ENCODE peak calls at places on chromosomes 12 and 14, in four cellular contexts. V, O, N and Z are unnamed samples.

GRCh38 chr12:132747395-132747794 is 14.2 kb downstream of the ANKLE2 start:
- DNase-seq in N (no peak), V (no peak), O (no peak), Z (no peak)

GRCh38 chr12:25812295-25812694 is 146.2 kb upstream of the RASSF8 start:
- DNase-seq in N (no peak), V (no peak), O (no peak), Z (no peak)

GRCh38 chr12:45051490-45052105 is 699 bp upstream of the DBX2 start:
- DNase-seq in O (peak), N (no peak), V (peak), Z (no peak)

GRCh38 chr12:48991247-48992050 is 7.7 kb downstream of the DDN start:
- DNase-seq in V (no peak), O (no peak), N (no peak), Z (no peak)

GRCh38 chr14:74911704-74912103 is 11.4 kb downstream of the RPS6KL1 start:
- DNase-seq in V (no peak), N (no peak), O (no peak), Z (no peak)

GRCh38 chr12:98137278-98137677 is 378.1 kb upstream of the TMPO start:
- DNase-seq in V (no peak), O (no peak), N (no peak), Z (no peak)

GRCh38 chr14:92586001-92586947 is 72.7 kb downstream of the RIN3 start:
- DNase-seq in V (no peak), O (peak), N (peak), Z (no peak)

GRCh38 chr14:102540310-102541028 is 30.9 kb upstream of the ANKRD9 start:
- DNase-seq in V (peak), O (peak), N (no peak), Z (no peak)

GRCh38 chr12:54230555-54230954 is 41.8 kb upstream of the SMUG1 start:
- DNase-seq in V (no peak), N (no peak), O (no peak), Z (no peak)

GRCh38 chr14:54975856-54976255 is 51.0 kb downstream of the WDHD1 start:
- DNase-seq in V (no peak), N (no peak), O (no peak), Z (no peak)

GRCh38 chr14:54979039-54979438 is 47.9 kb downstream of the WDHD1 start:
- DNase-seq in N (no peak), O (no peak), V (no peak), Z (no peak)

GRCh38 chr14:54976316-54976715 is 50.6 kb downstream of the WDHD1 start:
- DNase-seq in N (no peak), V (no peak), O (peak), Z (no peak)

GRCh38 chr14:54985156-54985555 is 41.7 kb downstream of the WDHD1 start:
- DNase-seq in N (no peak), O (no peak), V (no peak), Z (no peak)

GRCh38 chr14:54981698-54982097 is 45.2 kb downstream of the WDHD1 start:
- DNase-seq in O (no peak), V (no peak), N (no peak), Z (no peak)
- TF ChIP-seq CTCF in O (peak), V (peak), N (no peak), Z (peak)

DNA sequence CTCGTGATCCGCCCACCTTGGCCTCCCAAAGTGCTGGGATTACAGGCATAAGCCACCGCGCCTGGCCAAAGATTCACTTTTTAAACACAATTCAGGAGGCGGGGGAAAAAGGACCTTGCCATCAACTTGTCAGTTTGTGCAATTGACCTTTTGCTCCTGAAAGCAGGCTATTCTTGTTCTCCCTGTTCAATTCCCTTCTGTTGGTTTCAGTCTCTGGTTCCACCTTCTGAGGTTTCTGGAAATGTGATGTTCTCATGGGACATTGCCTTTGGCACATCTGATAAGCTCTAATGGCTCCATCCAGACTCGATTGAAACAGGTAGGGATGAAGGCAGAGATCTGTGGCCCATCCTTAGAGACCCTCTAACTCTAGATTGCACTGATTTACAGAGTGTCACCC is 17.9 kb upstream of the CCDC85C start:
- DNase-seq in V (no peak), N (no peak), O (no peak), Z (no peak)
- TF ChIP-seq CTCF in V (no peak), N (no peak), O (no peak), Z (no peak)

GRCh38 chr12:123808167-123808566 is 46.1 kb downstream of the DNAH10 start:
- DNase-seq in O (peak), N (peak), V (peak), Z (no peak)
- TF ChIP-seq CTCF in O (peak), N (peak), V (peak), Z (peak)

DNA sequence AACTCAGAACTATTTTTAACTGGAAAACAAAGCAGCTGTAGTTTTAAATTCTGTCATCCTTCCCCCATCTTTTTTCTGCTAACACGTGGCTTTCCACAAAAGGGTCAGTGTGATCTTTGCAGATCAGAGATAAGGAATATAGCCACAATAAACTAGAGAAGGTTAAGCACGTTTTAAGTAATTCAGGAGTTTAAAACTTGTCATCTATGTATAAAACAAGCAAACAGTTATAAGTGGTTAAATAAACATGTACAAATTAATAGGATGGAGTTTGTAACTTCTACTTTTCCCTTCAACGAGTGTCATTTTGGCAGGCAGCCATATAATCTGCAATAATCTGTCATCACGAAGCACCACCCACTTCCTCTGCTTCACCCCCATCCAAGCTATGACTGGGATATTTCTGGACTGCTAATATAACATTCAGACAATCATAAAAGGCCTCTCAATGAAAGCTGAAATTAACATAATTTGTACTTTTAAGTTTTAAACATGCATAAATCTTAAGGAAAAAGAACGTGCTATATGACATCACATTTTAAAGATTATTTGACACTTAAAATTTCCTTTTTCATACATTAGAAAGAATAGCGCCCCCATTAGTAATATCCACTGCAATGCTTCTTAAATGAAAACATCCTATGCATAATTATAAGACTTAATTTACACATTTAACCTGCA is 15.2 kb downstream of the TAOK3 start:
- DNase-seq in N (peak), O (peak), V (no peak), Z (no peak)
- TF ChIP-seq CTCF in N (peak), O (peak), V (peak), Z (no peak)

DNA sequence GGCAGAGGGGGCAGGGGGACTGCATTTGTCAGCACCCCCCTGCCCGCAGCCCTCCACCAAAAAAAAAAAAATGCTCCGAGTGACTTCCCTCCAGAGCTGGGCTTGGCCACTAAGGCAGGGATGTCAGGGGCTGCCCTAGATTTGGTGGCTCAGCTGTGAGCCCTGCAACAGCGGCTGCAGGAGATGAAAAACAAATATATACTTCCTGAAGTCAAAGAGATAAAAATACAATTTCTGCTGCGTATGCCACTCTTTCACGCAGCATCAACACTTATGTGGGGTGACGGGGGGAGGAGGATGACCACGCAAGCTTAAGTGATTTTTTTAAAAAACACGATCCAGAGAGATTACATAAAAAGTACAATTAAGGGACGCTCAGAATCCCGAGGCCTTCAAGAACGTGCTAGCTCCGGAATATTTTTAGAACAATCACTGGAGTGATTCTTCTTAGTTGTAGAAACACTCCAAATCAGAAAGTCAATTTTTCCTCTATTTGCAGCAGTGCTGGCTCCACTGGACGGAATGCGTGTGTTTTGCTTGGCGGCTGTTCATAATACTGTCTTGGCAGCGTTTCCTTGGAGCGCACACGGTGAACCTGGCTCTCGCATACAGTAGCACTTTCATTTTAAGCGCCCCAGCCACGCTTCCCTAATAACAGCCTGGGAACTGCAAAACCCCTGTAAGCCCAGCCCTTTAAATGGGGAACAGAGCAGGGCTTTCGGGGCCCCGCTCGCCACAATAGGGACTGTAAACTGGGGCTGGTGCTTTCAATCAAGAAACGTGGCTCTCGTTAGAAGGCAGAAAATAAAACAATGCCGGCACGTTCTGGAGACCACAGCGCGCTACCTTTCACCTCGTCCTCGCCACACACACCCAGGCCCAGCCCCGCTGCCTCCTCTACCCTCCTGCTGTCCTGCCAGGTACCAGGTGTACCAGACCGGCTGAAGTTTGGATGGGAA is 80.1 kb downstream of the BCL11B start:
- DNase-seq in O (peak), N (no peak), V (no peak), Z (no peak)
- TF ChIP-seq CTCF in O (no peak), N (no peak), V (no peak), Z (no peak)

DNA sequence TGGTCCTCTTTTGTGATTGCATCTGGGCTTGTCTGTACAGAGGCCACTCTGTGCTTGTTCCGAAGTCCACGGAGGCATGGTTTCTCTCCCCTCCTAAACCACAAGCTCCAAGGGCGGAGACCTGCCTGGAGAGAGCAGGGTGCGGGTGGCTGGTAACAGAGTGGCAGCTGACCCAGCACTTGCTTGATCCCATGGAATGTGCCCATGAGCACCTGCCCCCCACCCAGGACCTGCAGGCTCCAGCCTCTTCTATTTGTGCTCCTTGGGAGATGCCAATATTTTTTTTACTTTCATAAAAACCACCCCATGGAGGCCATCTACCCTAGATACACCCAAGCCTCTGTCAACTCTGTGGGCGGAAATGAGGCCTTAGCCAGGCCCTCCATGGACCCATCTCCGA is 104.7 kb downstream of the PRMT8 start:
- DNase-seq in N (no peak), V (no peak), O (no peak), Z (no peak)
- TF ChIP-seq CTCF in N (no peak), V (no peak), O (no peak), Z (no peak)